ENCODE peak calls at places on chromosome 6, in four cellular contexts. F is AG09309, A is uterus, G is astrocyte of the cerebellum. H is an unnamed sample.

GRCh38 chr6:3522561-3523287 is 65.9 kb upstream of the SLC22A23 start:
- DNase-seq in F (no peak), A (no peak), G (no peak), H (no peak)

GRCh38 chr6:12827921-12828320 is 111.4 kb downstream of the PHACTR1 start:
- DNase-seq in F (no peak), G (no peak), A (no peak), H (no peak)

GRCh38 chr6:18214003-18214402 is 50.3 kb downstream of the DEK start:
- DNase-seq in G (no peak), A (no peak), F (no peak), H (no peak)

GRCh38 chr6:149899926-149900619 is 2.2 kb upstream of the RAET1E start:
- DNase-seq in G (no peak), A (no peak), F (no peak), H (no peak)

GRCh38 chr6:5034736-5035135 is 30.9 kb upstream of the RPP40 start:
- DNase-seq in G (no peak), F (no peak), A (no peak), H (no peak)

GRCh38 chr6:166862978-166863530 is 93.3 kb downstream of the RNASET2 start:
- DNase-seq in A (no peak), G (no peak), F (no peak), H (no peak)

GRCh38 chr6:24154121-24154520 is 28.1 kb downstream of the NRSN1 start:
- DNase-seq in G (peak; percentile 8), F (no peak), A (no peak), H (no peak)

GRCh38 chr6:73511796-73512195 is 9.0 kb downstream of the EEF1A1 start:
- DNase-seq in A (no peak), G (no peak), F (no peak), H (no peak)

GRCh38 chr6:34610819-34611477 is 54.8 kb upstream of the SPDEF start:
- DNase-seq in G (peak; percentile 33), A (no peak), F (peak; percentile 46), H (no peak)

GRCh38 chr6:10526156-10526555 is 5.0 kb downstream of the GCNT2 start:
- DNase-seq in G (no peak), A (no peak), F (no peak), H (no peak)

GRCh38 chr6:169380493-169380892 is 126.8 kb upstream of the THBS2 start:
- DNase-seq in F (no peak), G (no peak), A (no peak), H (no peak)

GRCh38 chr6:29653452-29654038 is 3.3 kb upstream of the MOG start:
- DNase-seq in A (no peak), F (peak; percentile 38), G (peak; percentile 75), H (no peak)

GRCh38 chr6:117616971-117617765 is 14.9 kb upstream of the GOPC start:
- DNase-seq in G (no peak), A (no peak), F (no peak), H (no peak)

GRCh38 chr6:170206931-170207431 is 83.9 kb downstream of the DLL1 start:
- DNase-seq in G (no peak), F (no peak), A (peak; percentile 6), H (no peak)

GRCh38 chr6:40894962-40895799 is 143.8 kb downstream of the UNC5CL start:
- DNase-seq in A (peak; percentile 21), F (peak; percentile 17), G (peak; percentile 19), H (peak; percentile 53)

GRCh38 chr6:131226465-131226864 is 91.2 kb downstream of the AKAP7 start:
- DNase-seq in G (no peak), F (no peak), A (no peak), H (no peak)

GRCh38 chr6:150659046-150659763 is 59.5 kb downstream of the PLEKHG1 start:
- DNase-seq in A (no peak), F (no peak), G (no peak), H (no peak)

GRCh38 chr6:33407132-33407718 is 3.6 kb upstream of the PHF1 start:
- DNase-seq in G (peak; percentile 43), A (no peak), F (peak; percentile 39), H (no peak)

GRCh38 chr6:106005013-106005412 is 81.1 kb upstream of the PRDM1 start:
- DNase-seq in F (no peak), G (no peak), A (no peak), H (no peak)

GRCh38 chr6:128358111-128358780 is 162.2 kb downstream of the PTPRK start:
- DNase-seq in G (peak; percentile 26), F (no peak), A (no peak), H (no peak)

GRCh38 chr6:63448229-63448628 is 124.1 kb upstream of the LOC128125822 start:
- DNase-seq in G (no peak), A (no peak), F (no peak), H (no peak)

GRCh38 chr6:130183271-130184222 is 39.2 kb downstream of the SAMD3 start:
- DNase-seq in F (no peak), G (no peak), A (no peak), H (no peak)

GRCh38 chr6:43714311-43715055 is 26.9 kb upstream of the MRPS18A start:
- DNase-seq in F (peak; percentile 23), A (peak; percentile 83), G (no peak), H (peak; percentile 68)

GRCh38 chr6:25556516-25556915 is 95.5 kb upstream of the SCGN start:
- DNase-seq in G (peak; percentile 66), F (peak; percentile 27), A (peak; percentile 73), H (peak; percentile 86)

GRCh38 chr6:109381007-109381746 is 1.1 kb downstream of the CD164 start:
- DNase-seq in A (no peak), F (no peak), G (no peak), H (no peak)

GRCh38 chr6:11144393-11144829 is 32.9 kb upstream of the ERVFRD-1 start:
- DNase-seq in F (peak; percentile 21), G (peak; percentile 53), A (peak; percentile 78), H (peak; percentile 76)

GRCh38 chr6:148716811-148717210 is 30.0 kb upstream of the UST start:
- DNase-seq in A (no peak), F (no peak), G (no peak), H (no peak)

GRCh38 chr6:89650579-89650978 is 12.0 kb upstream of the LYRM2 start:
- DNase-seq in F (no peak), A (no peak), G (no peak), H (no peak)

GRCh38 chr6:90338409-90338808 is 41.8 kb upstream of the BACH2 start:
- DNase-seq in G (no peak), A (no peak), F (no peak), H (no peak)

GRCh38 chr6:150291968-150292710 is 76.7 kb upstream of the IYD start:
- DNase-seq in F (no peak), G (no peak), A (no peak), H (no peak)

GRCh38 chr6:161218222-161218621 is 55.6 kb downstream of the AGPAT4 start:
- DNase-seq in F (no peak), A (no peak), G (no peak), H (no peak)

GRCh38 chr6:30044630-30045029 is 16.4 kb upstream of the POLR1H start:
- DNase-seq in A (no peak), F (peak; percentile 42), G (no peak), H (no peak)

GRCh38 chr6:83169511-83169910 is 23.6 kb downstream of the PGM3 start:
- DNase-seq in A (no peak), G (no peak), F (peak; percentile 10), H (no peak)

GRCh38 chr6:135385299-135385698 is 112.2 kb downstream of the AHI1 start:
- DNase-seq in F (no peak), A (no peak), G (no peak), H (no peak)

DNA sequence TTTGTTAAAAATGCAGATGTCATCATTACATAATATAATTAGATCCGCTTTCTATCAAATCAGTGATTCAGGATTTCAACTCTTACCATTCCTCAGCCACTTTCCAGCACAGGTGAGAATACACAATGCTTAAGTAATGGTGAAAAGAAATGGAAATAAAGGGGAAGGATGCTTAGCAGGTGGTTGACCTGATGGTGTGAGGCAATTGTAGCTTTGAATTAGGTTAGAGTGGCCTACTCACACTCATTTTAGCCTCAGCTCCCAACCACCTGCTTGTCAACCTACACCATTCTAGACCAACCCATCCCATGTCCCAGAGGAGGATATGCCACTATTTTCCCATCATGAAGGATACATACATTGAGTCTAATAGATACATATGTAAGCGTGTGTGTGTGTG is 138.1 kb downstream of the DNAH8 start:
- DNase-seq in G (no peak), F (no peak), A (no peak), H (no peak)
- H3K4me3 ChIP-seq in G (no peak overlapping the region), F (no peak overlapping the region), A (no peak overlapping the region), H (no peak overlapping the region)

GRCh38 chr6:74677463-74677862 is 528.4 kb downstream of the COL12A1 start:
- DNase-seq in F (no peak), G (no peak), A (no peak), H (no peak)
- H3K4me3 ChIP-seq in F (no peak overlapping the region), G (no peak overlapping the region), A (no peak overlapping the region), H (no peak overlapping the region)

GRCh38 chr6:37451411-37452273 is 18.6 kb downstream of the CMTR1 start:
- DNase-seq in G (no peak), A (no peak), F (no peak), H (no peak)
- H3K4me3 ChIP-seq in G (no peak overlapping the region), A (no peak overlapping the region), F (no peak overlapping the region), H (no peak overlapping the region)

GRCh38 chr6:28005124-28005662 is 48.2 kb downstream of the OR2B6 start:
- DNase-seq in F (no peak), G (no peak), A (no peak), H (no peak)
- H3K4me3 ChIP-seq in F (no peak overlapping the region), G (no peak overlapping the region), A (no peak overlapping the region), H (no peak overlapping the region)

H was measured in ovary.